ENCODE peak calls at places on chromosomes 2 and 18, in four cellular contexts. One of them, this sample, is unnamed.

GRCh38 chr2:172087780-172088244 is 2.5 kb downstream of the DLX1 start:
- DNase-seq in thoracic aorta: no peak
- DNase-seq in heart right ventricle: peak
- DNase-seq in OCI-LY7: no peak
- DNase-seq in this sample: peak

GRCh38 chr18:55821219-55821618 is 233.2 kb upstream of the TCF4 start:
- DNase-seq in thoracic aorta: no peak
- DNase-seq in heart right ventricle: no peak
- DNase-seq in OCI-LY7: no peak
- DNase-seq in this sample: no peak

GRCh38 chr18:26677957-26678356 is 129.6 kb upstream of the KCTD1 start:
- DNase-seq in thoracic aorta: no peak
- DNase-seq in heart right ventricle: no peak
- DNase-seq in OCI-LY7: no peak
- DNase-seq in this sample: no peak

GRCh38 chr2:37633838-37634237 is 37.6 kb downstream of the CDC42EP3 start:
- DNase-seq in thoracic aorta: no peak
- DNase-seq in heart right ventricle: no peak
- DNase-seq in OCI-LY7: no peak
- DNase-seq in this sample: no peak

GRCh38 chr2:29309090-29310054 is 194.2 kb downstream of the CLIP4 start:
- DNase-seq in thoracic aorta: no peak
- DNase-seq in heart right ventricle: no peak
- DNase-seq in OCI-LY7: peak
- DNase-seq in this sample: peak

GRCh38 chr18:31977270-31977872 is 34.4 kb upstream of the TRAPPC8 start:
- DNase-seq in thoracic aorta: no peak
- DNase-seq in heart right ventricle: no peak
- DNase-seq in OCI-LY7: peak
- DNase-seq in this sample: no peak

GRCh38 chr2:201642579-201643215 is 606 bp downstream of the TMEM237 start:
- DNase-seq in thoracic aorta: peak
- DNase-seq in heart right ventricle: peak
- DNase-seq in OCI-LY7: peak
- DNase-seq in this sample: peak

GRCh38 chr2:104690255-104690999 is 163.5 kb upstream of the POU3F3 start:
- DNase-seq in thoracic aorta: no peak
- DNase-seq in heart right ventricle: no peak
- DNase-seq in OCI-LY7: no peak
- DNase-seq in this sample: no peak

GRCh38 chr2:220743203-220743602 is 828.9 kb downstream of the EPHA4 start:
- DNase-seq in thoracic aorta: no peak
- DNase-seq in heart right ventricle: no peak
- DNase-seq in OCI-LY7: no peak
- DNase-seq in this sample: no peak

GRCh38 chr2:172995323-172996244 is 80.1 kb upstream of the MAP3K20 start:
- DNase-seq in thoracic aorta: peak
- DNase-seq in heart right ventricle: peak
- DNase-seq in OCI-LY7: no peak
- DNase-seq in this sample: no peak

GRCh38 chr2:172239944-172240590 is 137.4 kb upstream of the DLX2 start:
- DNase-seq in thoracic aorta: no peak
- DNase-seq in heart right ventricle: no peak
- DNase-seq in OCI-LY7: no peak
- DNase-seq in this sample: no peak

GRCh38 chr2:203915256-203915655 is 21.3 kb upstream of the ICOS start:
- DNase-seq in thoracic aorta: no peak
- DNase-seq in heart right ventricle: no peak
- DNase-seq in OCI-LY7: no peak
- DNase-seq in this sample: no peak

GRCh38 chr2:205212357-205212756 is 469.9 kb upstream of the NRP2 start:
- DNase-seq in thoracic aorta: no peak
- DNase-seq in heart right ventricle: no peak
- DNase-seq in OCI-LY7: no peak
- DNase-seq in this sample: no peak

GRCh38 chr2:240990726-240991377 is 7.6 kb upstream of the SNED1 start:
- DNase-seq in thoracic aorta: no peak
- DNase-seq in heart right ventricle: no peak
- DNase-seq in OCI-LY7: no peak
- DNase-seq in this sample: no peak

GRCh38 chr2:240990266-240990529 is 8.2 kb upstream of the SNED1 start:
- DNase-seq in thoracic aorta: no peak
- DNase-seq in heart right ventricle: no peak
- DNase-seq in OCI-LY7: no peak
- DNase-seq in this sample: no peak

GRCh38 chr2:240988571-240989271 is 9.7 kb upstream of the SNED1 start:
- DNase-seq in thoracic aorta: no peak
- DNase-seq in heart right ventricle: no peak
- DNase-seq in OCI-LY7: no peak
- DNase-seq in this sample: no peak

GRCh38 chr2:240988146-240988545 is 10.3 kb upstream of the SNED1 start:
- DNase-seq in thoracic aorta: no peak
- DNase-seq in heart right ventricle: no peak
- DNase-seq in OCI-LY7: no peak
- DNase-seq in this sample: no peak

DNA sequence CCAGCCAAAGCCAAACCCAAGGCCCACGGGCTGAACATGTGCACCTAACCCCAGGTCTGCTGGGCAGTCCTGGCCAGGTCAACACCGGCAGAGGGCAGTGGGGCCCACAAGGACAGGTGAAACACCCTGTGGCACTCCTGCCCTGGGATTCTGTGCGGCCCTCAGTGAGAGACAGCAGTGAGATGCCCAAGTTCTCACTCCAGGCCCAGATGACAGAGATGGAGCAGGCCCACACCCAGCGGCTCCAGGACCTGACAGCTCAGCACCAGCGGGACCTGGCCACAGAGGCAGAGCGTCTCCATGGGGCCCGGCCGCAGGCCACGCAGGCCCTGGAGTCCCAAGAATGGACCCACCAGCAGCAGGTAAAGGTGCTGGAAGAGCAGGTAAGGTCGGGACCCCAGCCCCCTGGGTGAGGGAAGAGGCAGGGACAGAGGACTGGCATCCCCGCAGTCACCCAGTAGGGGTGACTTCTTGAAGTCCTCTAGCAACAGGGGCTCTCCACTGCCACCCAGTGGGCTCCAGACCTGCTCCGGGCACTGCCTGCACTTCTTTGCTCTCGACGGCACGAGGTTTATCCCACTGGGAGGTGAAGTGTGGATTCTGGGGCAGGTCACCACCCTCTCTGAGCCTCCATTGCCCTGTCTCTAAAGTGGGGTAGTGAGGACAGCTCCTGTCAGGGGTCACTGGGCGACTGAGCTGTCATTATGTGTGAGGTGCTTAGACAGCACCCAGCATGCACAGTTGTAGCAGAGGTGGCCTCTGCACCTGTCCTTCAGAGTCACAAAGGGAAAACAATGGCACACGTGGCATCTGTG is 8.8 kb upstream of the SNED1 start:
- DNase-seq in thoracic aorta: no peak
- DNase-seq in heart right ventricle: no peak
- DNase-seq in OCI-LY7: peak
- DNase-seq in this sample: no peak
- TF ChIP-seq CTCF in thoracic aorta: peak
- TF ChIP-seq CTCF in heart right ventricle: peak
- TF ChIP-seq CTCF in OCI-LY7: peak
- TF ChIP-seq CTCF in this sample: no peak

GRCh38 chr2:241595600-241596140 is 37.1 kb downstream of the BOK start:
- DNase-seq in thoracic aorta: no peak
- DNase-seq in heart right ventricle: no peak
- DNase-seq in OCI-LY7: peak
- DNase-seq in this sample: no peak
- TF ChIP-seq CTCF in thoracic aorta: no peak
- TF ChIP-seq CTCF in heart right ventricle: no peak
- TF ChIP-seq CTCF in OCI-LY7: peak
- TF ChIP-seq CTCF in this sample: no peak

GRCh38 chr2:222862068-222862914 is 1.5 kb downstream of the ACSL3 start:
- DNase-seq in thoracic aorta: no peak
- DNase-seq in heart right ventricle: no peak
- DNase-seq in OCI-LY7: peak
- DNase-seq in this sample: no peak
- TF ChIP-seq CTCF in thoracic aorta: no peak
- TF ChIP-seq CTCF in heart right ventricle: peak
- TF ChIP-seq CTCF in OCI-LY7: no peak
- TF ChIP-seq CTCF in this sample: no peak

GRCh38 chr2:15543541-15543940 is 17.6 kb downstream of the NBAS start:
- DNase-seq in thoracic aorta: no peak
- DNase-seq in heart right ventricle: no peak
- DNase-seq in OCI-LY7: no peak
- DNase-seq in this sample: no peak

GRCh38 chr2:15547100-15547499 is 14.0 kb downstream of the NBAS start:
- DNase-seq in thoracic aorta: no peak
- DNase-seq in heart right ventricle: no peak
- DNase-seq in OCI-LY7: no peak
- DNase-seq in this sample: no peak

GRCh38 chr2:15544227-15544626 is 16.9 kb downstream of the NBAS start:
- DNase-seq in thoracic aorta: no peak
- DNase-seq in heart right ventricle: no peak
- DNase-seq in OCI-LY7: no peak
- DNase-seq in this sample: no peak

GRCh38 chr2:15548974-15549373 is 12.2 kb downstream of the NBAS start:
- DNase-seq in thoracic aorta: no peak
- DNase-seq in heart right ventricle: no peak
- DNase-seq in OCI-LY7: no peak
- DNase-seq in this sample: no peak

DNA sequence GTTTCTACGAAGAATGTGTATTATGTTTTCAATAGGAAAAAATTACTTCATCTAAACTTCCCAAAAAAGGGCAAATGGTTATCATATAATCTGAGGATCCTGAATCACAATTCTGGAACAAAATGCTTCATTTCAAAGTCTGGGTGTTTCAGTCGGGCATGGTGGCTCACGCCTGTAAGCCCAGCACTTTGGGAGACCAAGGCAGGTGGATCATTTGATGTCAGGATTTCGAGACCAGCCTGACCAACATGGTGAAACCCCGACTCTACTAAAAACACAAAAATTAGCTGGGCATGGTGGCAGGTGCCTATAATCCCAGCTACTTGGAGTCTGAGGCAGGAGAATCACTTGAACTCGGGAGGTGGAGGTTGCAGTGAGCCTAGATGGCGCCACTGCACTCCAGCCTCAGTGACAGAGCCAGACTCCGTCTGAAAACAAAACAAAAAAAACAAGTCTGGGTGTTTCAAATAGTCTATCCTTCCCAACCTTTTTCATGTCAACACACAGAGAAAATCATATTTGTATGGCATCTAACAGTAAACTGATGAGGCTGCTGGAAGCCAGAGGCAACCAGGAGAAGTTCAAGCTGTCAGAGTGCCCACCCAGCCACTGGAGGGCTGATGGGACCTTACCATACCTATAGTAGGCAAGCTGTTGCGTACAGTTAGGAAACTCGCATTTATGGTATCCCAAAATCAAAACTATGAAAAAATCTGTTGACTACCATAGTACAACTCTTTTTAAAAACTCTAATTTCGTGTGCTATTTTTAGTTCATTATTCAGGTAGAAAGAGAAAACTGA is 14.6 kb downstream of the NBAS start:
- DNase-seq in thoracic aorta: no peak
- DNase-seq in heart right ventricle: no peak
- DNase-seq in OCI-LY7: no peak
- DNase-seq in this sample: no peak
- TF ChIP-seq CTCF in thoracic aorta: no peak
- TF ChIP-seq CTCF in heart right ventricle: no peak
- TF ChIP-seq CTCF in OCI-LY7: peak
- TF ChIP-seq CTCF in this sample: peak

This sample was measured in GM13976.